ENCODE peak calls at places on chromosome 19, in four cellular contexts. One of them, this sample, is unnamed.

GRCh38 chr19:18223860-18224524 is 2.2 kb downstream of the PDE4C start:
- DNase-seq in H9: peak
- DNase-seq in anterior cingulate cortex: no peak
- DNase-seq in HFF-Myc: no peak
- DNase-seq in this sample: no peak

GRCh38 chr19:45764947-45765346 is 4.1 kb downstream of the SIX5 start:
- DNase-seq in anterior cingulate cortex: no peak
- DNase-seq in H9: no peak
- DNase-seq in HFF-Myc: no peak
- DNase-seq in this sample: no peak

GRCh38 chr19:38699027-38699346 is 45.3 kb downstream of the CAPN12 start:
- DNase-seq in H9: no peak
- DNase-seq in anterior cingulate cortex: no peak
- DNase-seq in HFF-Myc: no peak
- DNase-seq in this sample: no peak

GRCh38 chr19:54137913-54138776 is 583 bp downstream of the CNOT3 start:
- DNase-seq in HFF-Myc: no peak
- DNase-seq in H9: no peak
- DNase-seq in anterior cingulate cortex: no peak
- DNase-seq in this sample: no peak

GRCh38 chr19:56837492-56837891 is 3.0 kb downstream of the PEG3 start:
- DNase-seq in HFF-Myc: no peak
- DNase-seq in anterior cingulate cortex: peak
- DNase-seq in H9: no peak
- DNase-seq in this sample: no peak

GRCh38 chr19:45564131-45564780 is 20.3 kb downstream of the OPA3 start:
- DNase-seq in anterior cingulate cortex: no peak
- DNase-seq in H9: peak
- DNase-seq in HFF-Myc: no peak
- DNase-seq in this sample: no peak

GRCh38 chr19:41433171-41433570 is 6.0 kb upstream of the B3GNT8 start:
- DNase-seq in anterior cingulate cortex: no peak
- DNase-seq in HFF-Myc: no peak
- DNase-seq in H9: no peak
- DNase-seq in this sample: no peak

GRCh38 chr19:35301961-35302360 is 10.0 kb downstream of the MAG start:
- DNase-seq in HFF-Myc: no peak
- DNase-seq in anterior cingulate cortex: no peak
- DNase-seq in H9: no peak
- DNase-seq in this sample: no peak

GRCh38 chr19:33323093-33323820 is 20.9 kb upstream of the CEBPA start:
- DNase-seq in HFF-Myc: no peak
- DNase-seq in anterior cingulate cortex: no peak
- DNase-seq in H9: no peak
- DNase-seq in this sample: no peak

GRCh38 chr19:17946965-17947784 is 14.4 kb downstream of the CCDC124 start:
- DNase-seq in H9: peak
- DNase-seq in anterior cingulate cortex: no peak
- DNase-seq in HFF-Myc: no peak
- DNase-seq in this sample: no peak

GRCh38 chr19:48961051-48961649 is 4.0 kb upstream of the FTL start:
- DNase-seq in H9: no peak
- DNase-seq in anterior cingulate cortex: no peak
- DNase-seq in HFF-Myc: no peak
- DNase-seq in this sample: no peak